ENCODE peak calls at places on chromosomes 12 and 14, in seven cellular contexts. S is heart left ventricle; G is astrocyte of the spinal cord; M is hepatocyte; E is fibroblast of lung; C is neural progenitor cell; D is CD4-positive, alpha-beta T cell. N is an unnamed sample.

GRCh38 chr12:116595186-116595585 is 36.0 kb downstream of the MAP1LC3B2 start:
- DNase-seq in S (no peak), G (no peak), M (no peak), E (no peak), C (no peak), D (no peak), N (no peak)

GRCh38 chr12:71942259-71942658 is 3.6 kb downstream of the TPH2 start:
- DNase-seq in S (no peak), G (no peak), M (no peak), E (no peak), C (no peak), D (no peak), N (no peak)

GRCh38 chr14:84084056-84084590 is 1445.8 kb upstream of the FLRT2 start:
- DNase-seq in S (no peak), G (no peak), M (no peak), E (no peak), C (no peak), D (no peak), N (no peak)

GRCh38 chr14:63897706-63898105 is 44.9 kb downstream of the SYNE2 start:
- DNase-seq in S (no peak), G (peak), M (no peak), E (peak), C (no peak), D (no peak), N (no peak)

GRCh38 chr12:22046090-22046967 is at the start of gene CMAS:
- DNase-seq in S (peak), G (peak), M (peak), E (peak), C (peak), D (peak), N (peak)

GRCh38 chr14:84361476-84361875 is 1168.5 kb upstream of the FLRT2 start:
- DNase-seq in S (no peak), G (no peak), M (no peak), E (no peak), C (no peak), D (no peak), N (no peak)

GRCh38 chr14:67882973-67883372 is 63.4 kb downstream of the RAD51B start:
- DNase-seq in S (no peak), G (no peak), M (no peak), E (no peak), C (no peak), D (no peak), N (no peak)

GRCh38 chr14:40371011-40371410 is 938.8 kb upstream of the FBXO33 start:
- DNase-seq in S (no peak), G (no peak), M (no peak), E (peak), C (no peak), D (no peak), N (no peak)

GRCh38 chr12:75853621-75854020 is 178.0 kb downstream of the PHLDA1 start:
- DNase-seq in S (no peak), G (no peak), M (no peak), E (no peak), C (peak), D (no peak), N (no peak)

GRCh38 chr14:94113490-94113889 is 3.0 kb downstream of the IFI27 start:
- DNase-seq in S (peak), G (peak), M (no peak), E (peak), C (no peak), D (no peak), N (peak)

GRCh38 chr12:50057000-50057841 is at the start of gene ASIC1:
- DNase-seq in S (peak), G (peak), M (peak), E (peak), C (peak), D (peak), N (peak)

GRCh38 chr14:40113671-40114070 is 681.4 kb upstream of the FBXO33 start:
- DNase-seq in S (no peak), G (no peak), M (no peak), E (no peak), C (no peak), D (no peak), N (no peak)

GRCh38 chr14:104683653-104684448 is 5.6 kb upstream of the INF2 start:
- DNase-seq in S (no peak), G (no peak), M (no peak), E (no peak), C (no peak), D (no peak), N (no peak)

GRCh38 chr12:19382563-19382962 is 56.7 kb upstream of the AEBP2 start:
- DNase-seq in S (no peak), G (no peak), M (no peak), E (no peak), C (no peak), D (no peak), N (no peak)

GRCh38 chr12:111390894-111391293 is 14.8 kb upstream of the SH2B3 start:
- DNase-seq in S (no peak), G (no peak), M (no peak), E (no peak), C (no peak), D (no peak), N (no peak)

GRCh38 chr12:5716221-5716620 is 228.8 kb downstream of the ANO2 start:
- DNase-seq in S (no peak), G (no peak), M (peak), E (peak), C (no peak), D (no peak), N (no peak)

GRCh38 chr12:123931686-123932321 is 40.8 kb downstream of the CCDC92 start:
- DNase-seq in S (no peak), G (no peak), M (no peak), E (no peak), C (no peak), D (peak), N (no peak)

GRCh38 chr14:93246534-93246933 is 39.5 kb downstream of the UBR7 start:
- DNase-seq in S (no peak), G (no peak), M (no peak), E (no peak), C (no peak), D (no peak), N (no peak)

GRCh38 chr14:100890044-100890443 is 13.5 kb downstream of the RTL1 start:
- DNase-seq in S (no peak), G (no peak), M (no peak), E (no peak), C (no peak), D (no peak), N (no peak)

GRCh38 chr12:80356092-80356491 is 87.9 kb upstream of the PTPRQ start:
- DNase-seq in S (no peak), G (peak), M (no peak), E (peak), C (no peak), D (no peak), N (no peak)

GRCh38 chr12:99110866-99111265 is 465.8 kb downstream of the APAF1 start:
- DNase-seq in S (no peak), G (no peak), M (no peak), E (no peak), C (no peak), D (no peak), N (no peak)

GRCh38 chr12:98635657-98636323 is 8.8 kb downstream of the IKBIP start:
- DNase-seq in S (no peak), G (peak), M (no peak), E (peak), C (no peak), D (no peak), N (no peak)

GRCh38 chr12:51139292-51139844 is 33.6 kb downstream of the TFCP2 start:
- DNase-seq in S (no peak), G (no peak), M (no peak), E (no peak), C (no peak), D (no peak), N (no peak)

GRCh38 chr12:67784831-67785230 is 136.3 kb downstream of the DYRK2 start:
- DNase-seq in S (no peak), G (no peak), M (no peak), E (no peak), C (no peak), D (no peak), N (no peak)

GRCh38 chr12:3523058-3523457 is 32.1 kb downstream of the PRMT8 start:
- DNase-seq in S (no peak), G (no peak), M (no peak), E (no peak), C (no peak), D (no peak), N (no peak)

GRCh38 chr12:108679282-108679681 is 45.6 kb upstream of the SELPLG start:
- DNase-seq in S (no peak), G (no peak), M (no peak), E (no peak), C (no peak), D (no peak), N (no peak)

DNA sequence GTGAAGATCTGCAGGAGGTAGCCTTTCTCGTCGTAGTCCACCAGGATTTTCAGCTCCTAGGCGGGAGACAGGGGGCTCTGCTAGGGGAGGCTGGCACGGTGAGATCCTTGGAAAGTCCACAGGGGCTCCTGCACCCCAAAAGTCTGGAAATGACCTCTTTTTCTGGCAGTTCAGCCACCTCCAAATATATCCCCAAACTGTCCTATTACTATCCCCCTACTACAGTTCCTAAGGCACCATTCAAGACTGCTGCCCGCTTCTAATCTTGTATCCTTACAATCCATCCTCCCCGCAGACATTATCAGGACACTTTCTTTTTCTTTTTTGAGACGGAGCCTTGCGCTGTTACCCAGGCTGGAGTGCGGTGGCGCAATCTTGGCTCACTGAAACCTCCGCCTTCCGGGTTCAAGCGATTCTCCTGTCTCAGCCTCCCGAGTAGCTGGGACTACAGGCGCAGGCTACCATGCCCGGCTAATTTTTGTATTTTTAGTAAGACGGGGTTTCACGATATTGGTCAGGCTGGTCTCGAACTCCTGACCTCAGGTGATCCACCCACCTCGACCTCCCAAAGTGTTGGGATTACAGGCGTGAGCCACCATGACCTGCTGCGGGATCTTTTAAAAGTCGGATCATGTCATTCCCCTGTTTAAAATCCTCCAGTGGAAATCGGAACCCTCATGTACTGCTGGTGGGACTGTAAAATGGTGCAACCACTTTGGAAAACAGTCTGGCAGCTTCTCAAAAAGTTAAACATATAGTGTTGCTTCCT is 18.5 kb downstream of the HPD start:
- DNase-seq in S (no peak), G (no peak), M (no peak), E (no peak), C (no peak), D (no peak), N (no peak)
- TF ChIP-seq CTCF in S (no peak), G (no peak), M (no peak), E (no peak), C (no peak), D (no peak), N (no peak)

GRCh38 chr14:35826218-35826951 is at the start of gene BRMS1L:
- DNase-seq in S (peak), G (peak), M (peak), E (peak), C (peak), D (peak), N (peak)
- TF ChIP-seq CTCF in S (no peak), G (no peak), M (no peak), E (peak), C (peak), D (no peak), N (no peak)

GRCh38 chr14:90330203-90331196 is 1.2 kb downstream of the NRDE2 start:
- DNase-seq in S (no peak), G (no peak), M (no peak), E (no peak), C (no peak), D (no peak), N (no peak)

GRCh38 chr14:90336401-90336800 is 4.7 kb upstream of the NRDE2 start:
- DNase-seq in S (no peak), G (no peak), M (no peak), E (no peak), C (no peak), D (no peak), N (no peak)

GRCh38 chr14:90336985-90337384 is 5.2 kb upstream of the NRDE2 start:
- DNase-seq in S (no peak), G (no peak), M (peak), E (no peak), C (no peak), D (no peak), N (no peak)

GRCh38 chr14:90332271-90332584 is 487 bp upstream of the NRDE2 start:
- DNase-seq in S (no peak), G (no peak), M (no peak), E (no peak), C (no peak), D (no peak), N (no peak)

DNA sequence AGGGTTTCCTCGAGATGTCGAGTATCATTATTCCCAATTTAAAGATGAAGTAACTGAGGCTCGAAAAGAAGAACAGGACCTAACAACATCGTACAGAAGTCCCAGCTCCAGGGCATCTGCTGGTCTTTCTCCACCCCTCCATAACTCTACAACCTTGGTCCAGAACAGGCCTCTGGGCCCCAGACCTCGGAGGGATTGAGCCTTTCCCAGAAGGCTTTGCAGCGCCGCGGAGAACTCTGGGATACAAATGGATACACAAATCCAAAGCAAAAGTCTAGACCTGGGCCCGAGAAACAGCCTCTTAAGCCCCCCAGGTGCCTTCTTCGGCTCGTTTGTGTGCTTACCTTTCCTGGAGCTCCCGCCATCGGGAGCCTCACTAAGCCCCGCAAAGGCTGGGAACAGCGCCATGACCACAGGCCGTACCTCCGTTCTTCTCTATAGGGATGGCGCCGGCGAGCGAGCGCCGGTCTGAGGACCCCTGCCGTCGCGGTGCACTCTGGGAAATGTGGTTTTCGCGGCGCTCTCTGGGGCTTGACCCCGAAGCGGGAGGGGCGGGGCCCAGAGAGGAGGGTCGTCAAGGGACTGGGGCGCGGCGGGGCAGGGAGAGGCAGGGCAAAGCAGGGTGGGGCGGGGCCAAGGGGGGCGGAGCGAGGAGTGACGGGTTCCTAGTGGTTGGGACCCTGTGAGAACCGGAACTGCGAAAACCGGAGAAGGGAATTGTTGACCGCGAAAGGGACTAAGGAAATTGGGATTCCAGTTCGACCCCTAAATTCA is at the start of gene NRDE2:
- DNase-seq in S (peak), G (peak), M (peak), E (peak), C (peak), D (peak), N (peak)
- TF ChIP-seq CTCF in S (no peak), G (no peak), M (no peak), E (no peak), C (peak), D (no peak), N (no peak)

GRCh38 chr14:56686416-56686815 is 106.8 kb downstream of the TMEM260 start:
- DNase-seq in S (peak), G (no peak), M (no peak), E (no peak), C (peak), D (no peak), N (no peak)
- TF ChIP-seq CTCF in S (no peak), G (no peak), M (no peak), E (no peak), C (peak), D (no peak), N (no peak)

DNA sequence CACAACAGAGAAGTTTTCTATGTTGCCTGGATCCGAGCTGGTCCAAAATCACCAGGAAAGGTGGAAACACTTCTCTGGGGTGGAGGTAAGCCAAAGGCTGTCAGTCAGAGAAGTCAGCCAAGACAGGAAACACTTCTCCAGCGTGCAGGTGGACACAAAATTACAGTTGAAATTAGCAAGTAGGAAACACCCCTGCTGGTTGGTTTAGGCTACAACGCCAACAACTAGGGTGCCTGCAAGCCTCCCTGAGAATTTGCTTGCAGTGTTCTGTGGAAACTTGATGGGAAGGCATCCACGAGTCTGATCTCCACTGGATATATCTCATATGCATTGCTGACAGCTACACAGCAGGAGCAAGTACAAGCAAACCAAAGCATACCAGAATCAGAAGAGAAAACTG is 600.5 kb downstream of the RERGL start:
- DNase-seq in S (no peak), G (no peak), M (no peak), E (no peak), C (no peak), D (no peak), N (no peak)
- TF ChIP-seq CTCF in S (no peak), G (no peak), M (no peak), E (no peak), C (peak), D (no peak), N (no peak)

GRCh38 chr14:24060984-24061913 is 9.4 kb downstream of the CARMIL3 start:
- DNase-seq in S (no peak), G (no peak), M (no peak), E (no peak), C (no peak), D (no peak), N (no peak)
- TF ChIP-seq CTCF in S (no peak), G (no peak), M (no peak), E (no peak), C (no peak), D (no peak), N (no peak)

DNA sequence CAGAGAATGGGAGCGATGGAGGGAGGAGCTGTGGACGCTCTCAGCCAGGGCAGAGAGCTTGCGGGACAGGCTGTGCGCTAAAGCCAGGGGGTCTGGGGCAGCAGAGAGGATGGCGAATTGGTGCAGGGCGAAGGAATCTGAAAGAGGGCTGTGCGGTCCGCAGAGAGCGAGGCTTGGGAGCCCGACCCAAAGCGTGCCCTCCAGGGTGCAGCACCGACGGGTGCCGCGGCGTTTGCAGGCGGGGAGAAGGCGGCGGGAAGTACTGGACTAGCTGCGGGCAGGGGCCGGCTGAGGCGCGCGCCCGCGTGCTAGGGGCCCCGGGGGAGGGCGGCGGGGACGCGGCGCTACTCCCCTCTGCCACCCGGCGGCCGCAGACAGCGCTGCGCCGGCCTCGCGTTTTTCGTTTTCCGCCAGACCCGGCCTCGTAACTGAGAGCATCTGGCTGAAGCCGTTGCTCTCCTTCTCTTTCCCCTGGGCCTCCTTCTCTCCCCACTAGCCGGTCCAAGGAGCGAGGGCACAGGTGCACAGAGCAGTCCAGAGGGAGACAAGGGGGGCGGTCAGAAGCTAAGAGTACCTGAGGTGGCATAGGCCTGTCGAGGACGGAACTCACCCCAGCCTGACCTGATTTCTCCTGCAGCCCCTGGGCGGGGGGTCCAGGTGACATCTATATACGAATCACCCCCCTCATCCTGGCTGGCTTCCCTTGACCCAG is 24.9 kb downstream of the SLC6A12 start:
- DNase-seq in S (peak), G (peak), M (peak), E (peak), C (peak), D (peak), N (peak)
- TF ChIP-seq CTCF in S (peak), G (peak), M (peak), E (peak), C (peak), D (peak), N (peak)

GRCh38 chr12:119500209-119500608 is 93.4 kb upstream of the TMEM233 start:
- DNase-seq in S (no peak), G (no peak), M (no peak), E (no peak), C (no peak), D (no peak), N (no peak)
- TF ChIP-seq CTCF in S (no peak), G (no peak), M (no peak), E (no peak), C (peak), D (no peak), N (no peak)